ENCODE peak calls at places on chromosome 10, in nine cellular contexts. One of them, this sample, is unnamed.

GRCh38 chr10:63671317-63671937 is 150.2 kb downstream of the REEP3 start:
- DNase-seq in hypothalamus: no peak
- DNase-seq in activated T-helper 1 cell treated with Interleukin-2 at 50 U/mL for 16 hours: no peak
- DNase-seq in naive thymus-derived CD4-positive, alpha-beta T cell: no peak
- DNase-seq in SHP77: no peak
- DNase-seq in GM12865: no peak
- DNase-seq in effector memory CD8-positive, alpha-beta T cell: no peak
- DNase-seq in nucleus accumbens: no peak
- DNase-seq in transverse colon: no peak
- DNase-seq in this sample: no peak

GRCh38 chr10:24706479-24707118 is 17.1 kb downstream of the ARHGAP21 start:
- DNase-seq in transverse colon: peak; percentile 27
- DNase-seq in activated T-helper 1 cell treated with Interleukin-2 at 50 U/mL for 16 hours: no peak
- DNase-seq in GM12865: no peak
- DNase-seq in nucleus accumbens: no peak
- DNase-seq in SHP77: peak; percentile 38
- DNase-seq in hypothalamus: no peak
- DNase-seq in naive thymus-derived CD4-positive, alpha-beta T cell: no peak
- DNase-seq in effector memory CD8-positive, alpha-beta T cell: no peak
- DNase-seq in this sample: peak; percentile 71

GRCh38 chr10:98374176-98374969 is 40.6 kb downstream of the PYROXD2 start:
- DNase-seq in hypothalamus: no peak
- DNase-seq in effector memory CD8-positive, alpha-beta T cell: no peak
- DNase-seq in naive thymus-derived CD4-positive, alpha-beta T cell: no peak
- DNase-seq in transverse colon: no peak
- DNase-seq in nucleus accumbens: no peak
- DNase-seq in SHP77: peak; percentile 24
- DNase-seq in GM12865: no peak
- DNase-seq in activated T-helper 1 cell treated with Interleukin-2 at 50 U/mL for 16 hours: no peak
- DNase-seq in this sample: no peak

GRCh38 chr10:115902596-115902995 is 370.4 kb downstream of the GFRA1 start:
- DNase-seq in nucleus accumbens: no peak
- DNase-seq in transverse colon: no peak
- DNase-seq in hypothalamus: no peak
- DNase-seq in naive thymus-derived CD4-positive, alpha-beta T cell: no peak
- DNase-seq in activated T-helper 1 cell treated with Interleukin-2 at 50 U/mL for 16 hours: no peak
- DNase-seq in GM12865: no peak
- DNase-seq in effector memory CD8-positive, alpha-beta T cell: no peak
- DNase-seq in SHP77: no peak
- DNase-seq in this sample: no peak

GRCh38 chr10:90306187-90306586 is 551.7 kb downstream of the HTR7 start:
- DNase-seq in GM12865: no peak
- DNase-seq in naive thymus-derived CD4-positive, alpha-beta T cell: no peak
- DNase-seq in SHP77: no peak
- DNase-seq in activated T-helper 1 cell treated with Interleukin-2 at 50 U/mL for 16 hours: no peak
- DNase-seq in nucleus accumbens: no peak
- DNase-seq in transverse colon: no peak
- DNase-seq in effector memory CD8-positive, alpha-beta T cell: no peak
- DNase-seq in hypothalamus: no peak
- DNase-seq in this sample: no peak

GRCh38 chr10:49743464-49744075 is 18.6 kb downstream of the OGDHL start:
- DNase-seq in SHP77: no peak
- DNase-seq in GM12865: no peak
- DNase-seq in hypothalamus: no peak
- DNase-seq in naive thymus-derived CD4-positive, alpha-beta T cell: no peak
- DNase-seq in nucleus accumbens: no peak
- DNase-seq in activated T-helper 1 cell treated with Interleukin-2 at 50 U/mL for 16 hours: no peak
- DNase-seq in effector memory CD8-positive, alpha-beta T cell: no peak
- DNase-seq in transverse colon: no peak
- DNase-seq in this sample: peak; percentile 10

GRCh38 chr10:30447125-30447799 is 13.3 kb downstream of the MAP3K8 start:
- DNase-seq in transverse colon: no peak
- DNase-seq in nucleus accumbens: no peak
- DNase-seq in SHP77: no peak
- DNase-seq in GM12865: no peak
- DNase-seq in activated T-helper 1 cell treated with Interleukin-2 at 50 U/mL for 16 hours: no peak
- DNase-seq in hypothalamus: no peak
- DNase-seq in effector memory CD8-positive, alpha-beta T cell: no peak
- DNase-seq in naive thymus-derived CD4-positive, alpha-beta T cell: no peak
- DNase-seq in this sample: no peak

GRCh38 chr10:114031113-114031512 is 12.6 kb upstream of the ADRB1 start:
- DNase-seq in activated T-helper 1 cell treated with Interleukin-2 at 50 U/mL for 16 hours: no peak
- DNase-seq in transverse colon: no peak
- DNase-seq in naive thymus-derived CD4-positive, alpha-beta T cell: no peak
- DNase-seq in effector memory CD8-positive, alpha-beta T cell: no peak
- DNase-seq in SHP77: no peak
- DNase-seq in nucleus accumbens: no peak
- DNase-seq in GM12865: no peak
- DNase-seq in hypothalamus: no peak
- DNase-seq in this sample: no peak

GRCh38 chr10:120369831-120370230 is 87.2 kb upstream of the PLPP4 start:
- DNase-seq in SHP77: no peak
- DNase-seq in nucleus accumbens: no peak
- DNase-seq in naive thymus-derived CD4-positive, alpha-beta T cell: no peak
- DNase-seq in hypothalamus: no peak
- DNase-seq in effector memory CD8-positive, alpha-beta T cell: no peak
- DNase-seq in transverse colon: no peak
- DNase-seq in activated T-helper 1 cell treated with Interleukin-2 at 50 U/mL for 16 hours: no peak
- DNase-seq in GM12865: no peak
- DNase-seq in this sample: no peak

GRCh38 chr10:3805227-3805790 is 20.3 kb upstream of the KLF6 start:
- DNase-seq in naive thymus-derived CD4-positive, alpha-beta T cell: peak; percentile 59
- DNase-seq in effector memory CD8-positive, alpha-beta T cell: peak; percentile 60
- DNase-seq in transverse colon: no peak
- DNase-seq in SHP77: no peak
- DNase-seq in GM12865: peak; percentile 67
- DNase-seq in activated T-helper 1 cell treated with Interleukin-2 at 50 U/mL for 16 hours: no peak
- DNase-seq in nucleus accumbens: no peak
- DNase-seq in hypothalamus: no peak
- DNase-seq in this sample: peak; percentile 37

This sample was measured in adrenal gland.